ENCODE peak calls at places on chromosomes 13 and 19, in five cellular contexts. X is tibial artery, S is DND-41, P is thyroid gland, O is pancreas. I is an unnamed sample.

GRCh38 chr19:50432221-50432626 is 468 bp upstream of the MYBPC2 start:
- DNase-seq in O (no peak), X (no peak), S (no peak), P (peak; percentile 41), I (peak; percentile 38)

GRCh38 chr13:102917019-102917418 is 71.2 kb downstream of the ERCC5 start:
- DNase-seq in X (no peak), O (no peak), S (no peak), P (no peak), I (no peak)

GRCh38 chr13:32142956-32143375 is 111.4 kb downstream of the FRY start:
- DNase-seq in P (no peak), S (no peak), X (no peak), O (no peak), I (peak; percentile 11)

GRCh38 chr19:3459322-3459881 is 20.9 kb downstream of the SMIM24 start:
- DNase-seq in P (peak; percentile 80), S (peak; percentile 33), O (peak; percentile 73), X (peak; percentile 94), I (no peak)

GRCh38 chr19:55346725-55347441 is 7.2 kb downstream of the KMT5C start:
- DNase-seq in X (no peak), O (no peak), P (no peak), S (no peak), I (no peak)

GRCh38 chr19:18229915-18230314 is 3.7 kb upstream of the PDE4C start:
- DNase-seq in P (no peak), O (no peak), S (no peak), X (no peak), I (no peak)

GRCh38 chr19:32471095-32471494 is 65.5 kb downstream of the DPY19L3 start:
- DNase-seq in S (no peak), P (peak; percentile 90), O (no peak), X (no peak), I (no peak)

GRCh38 chr19:34145741-34146202 is 26.5 kb upstream of the LSM14A start:
- DNase-seq in S (peak; percentile 62), X (peak; percentile 33), P (peak; percentile 23), O (peak; percentile 52), I (peak; percentile 56)

GRCh38 chr19:13817018-13817614 is 21.9 kb downstream of the ZSWIM4 start:
- DNase-seq in S (no peak), P (peak; percentile 68), X (no peak), O (peak; percentile 78), I (no peak)

GRCh38 chr19:17348700-17349099 is 11.3 kb downstream of the GTPBP3 start:
- DNase-seq in P (no peak), O (peak; percentile 22), X (peak; percentile 75), S (no peak), I (peak; percentile 45)

GRCh38 chr19:55493052-55493649 is 4.9 kb downstream of the SSC5D start:
- DNase-seq in X (no peak), P (no peak), O (no peak), S (no peak), I (no peak)

GRCh38 chr19:36139473-36140288 is at the start of gene CAPNS1:
- DNase-seq in X (peak; percentile 96), S (peak; percentile 94), O (peak; percentile 97), P (peak; percentile 98), I (peak; percentile 97)

GRCh38 chr19:40622773-40623075 is 21.6 kb downstream of the LTBP4 start:
- DNase-seq in O (no peak), P (no peak), X (no peak), S (no peak), I (no peak)

GRCh38 chr19:51830263-51830662 is 35.3 kb downstream of the FPR3 start:
- DNase-seq in O (no peak), X (no peak), S (no peak), P (no peak), I (no peak)
- TF ChIP-seq CTCF in O (no peak), X (no peak), S (peak; percentile 32), P (no peak), I (no peak)

GRCh38 chr19:38899447-38900219 is at the start of the genes NFKBIB and SIRT2:
- DNase-seq in O (peak; percentile 100), S (peak; percentile 100), P (peak; percentile 100), X (peak; percentile 100), I (peak; percentile 95)
- TF ChIP-seq CTCF in O (no peak), S (peak; percentile 15), P (no peak), X (no peak), I (no peak)

DNA sequence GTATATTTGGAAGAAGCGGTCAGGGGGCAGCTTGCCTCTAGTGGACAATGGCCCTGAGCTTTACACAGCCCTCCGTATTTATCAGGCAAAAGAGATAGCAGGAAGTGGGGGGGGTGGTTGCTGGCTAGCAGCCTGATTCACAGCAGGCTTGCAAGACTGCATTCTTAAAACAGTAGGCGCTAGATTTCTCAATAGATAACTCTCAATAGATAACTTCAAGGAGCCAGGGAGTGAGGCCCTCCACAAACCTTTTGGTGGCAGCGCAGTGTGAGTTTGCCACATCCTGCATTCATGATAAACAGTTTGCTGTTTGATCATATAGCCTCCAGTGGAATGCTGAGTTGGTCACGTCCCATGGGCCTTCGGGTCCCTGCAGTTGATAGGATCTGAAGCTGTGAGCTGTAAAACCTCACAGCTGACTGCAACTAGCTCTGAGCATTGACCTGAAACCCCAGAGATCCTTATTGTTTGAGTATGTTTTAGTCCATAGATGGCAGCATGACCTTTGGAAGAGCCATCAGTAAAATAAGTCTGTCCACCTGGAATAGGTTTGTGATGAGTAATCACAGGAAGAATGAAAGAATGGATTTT is 12.2 kb downstream of the FPR3 start:
- DNase-seq in X (no peak), S (peak; percentile 91), P (no peak), O (no peak), I (no peak)
- TF ChIP-seq CTCF in X (no peak), S (peak; percentile 55), P (no peak), O (no peak), I (no peak)

GRCh38 chr19:48445606-48446481 is at the start of gene GRWD1:
- DNase-seq in S (peak; percentile 98), X (peak; percentile 94), P (peak; percentile 94), O (peak; percentile 93), I (peak; percentile 83)
- TF ChIP-seq CTCF in S (no peak), X (no peak), P (peak; percentile 2), O (no peak), I (no peak)

I was measured in endothelial cell.